ENCODE peak calls at places on chromosomes 7 and 10, in ten cellular contexts. P is left lung; H is SJCRH30; T is naive thymus-derived CD4-positive, alpha-beta T cell; B is Caco-2; E is mesendoderm; G is CD8-positive, alpha-beta T cell; M is lower lobe of right lung; K is CD4-positive, alpha-beta memory T cell; A is testis. R is an unnamed sample. For H3K4me1 and H3K27me3, the result is how much of the 10 kb centered on the place peaks cover.

GRCh38 chr10:60869916-60870728 is 73.9 kb downstream of the RHOBTB1 start:
- DNase-seq in P (no peak), H (peak), T (no peak), B (no peak), E (peak), G (no peak), M (no peak), K (no peak), A (no peak), R (no peak)

GRCh38 chr7:116209561-116210070 is 723 bp upstream of the TES start:
- DNase-seq in P (no peak), H (no peak), T (peak), B (no peak), E (peak), G (no peak), M (no peak), K (no peak), A (no peak), R (no peak)

GRCh38 chr10:17290226-17290625 is 62.2 kb downstream of the VIM start:
- DNase-seq in P (no peak), H (peak), T (no peak), B (no peak), E (peak), G (no peak), M (no peak), K (peak), A (no peak), R (no peak)

GRCh38 chr10:132493756-132494290 is 43.8 kb upstream of the INPP5A start:
- DNase-seq in P (peak), H (no peak), T (no peak), B (no peak), E (no peak), G (no peak), M (peak), K (no peak), A (no peak), R (no peak)

GRCh38 chr7:33067921-33068320 is 5.3 kb upstream of the NT5C3A start:
- DNase-seq in P (no peak), H (no peak), T (no peak), B (no peak), E (no peak), G (no peak), M (no peak), K (no peak), A (no peak), R (no peak)

GRCh38 chr10:69636626-69637550 is 6.8 kb downstream of the FAM241B start:
- DNase-seq in P (no peak), H (peak), T (peak), B (peak), E (peak), G (peak), M (no peak), K (peak), A (peak), R (no peak)

GRCh38 chr10:124827474-124827873 is 25.9 kb downstream of the ABRAXAS2 start:
- DNase-seq in P (no peak), H (peak), T (no peak), B (no peak), E (peak), G (no peak), M (no peak), K (peak), A (peak), R (no peak)

GRCh38 chr7:19899517-19899916 is 126.1 kb upstream of the TMEM196 start:
- DNase-seq in P (no peak), H (peak), T (no peak), B (no peak), E (no peak), G (no peak), M (no peak), K (no peak), A (no peak), R (no peak)

GRCh38 chr7:120064565-120064964 is 208.4 kb upstream of the KCND2 start:
- DNase-seq in P (no peak), H (no peak), T (no peak), B (no peak), E (no peak), G (no peak), M (no peak), K (no peak), A (no peak), R (no peak)

GRCh38 chr7:24024276-24024675 is 259.7 kb upstream of the NPY start:
- DNase-seq in P (no peak), H (peak), T (no peak), B (no peak), E (no peak), G (no peak), M (no peak), K (no peak), A (no peak), R (no peak)

GRCh38 chr10:19628767-19629443 is 187.3 kb upstream of the PLXDC2 start:
- DNase-seq in P (no peak), H (no peak), T (no peak), B (no peak), E (peak), G (no peak), M (no peak), K (no peak), A (no peak), R (no peak)

GRCh38 chr7:121624922-121625321 is 228.8 kb upstream of the FAM3C start:
- DNase-seq in P (no peak), H (no peak), T (no peak), B (no peak), E (no peak), G (no peak), M (no peak), K (no peak), A (no peak), R (no peak)

GRCh38 chr7:21867816-21868646 is 77.7 kb downstream of the CDCA7L start:
- DNase-seq in P (no peak), H (no peak), T (no peak), B (no peak), E (no peak), G (no peak), M (no peak), K (no peak), A (no peak), R (no peak)

GRCh38 chr10:59290448-59290847 is 71.9 kb downstream of the FAM13C start:
- DNase-seq in P (no peak), H (peak), T (no peak), B (no peak), E (no peak), G (no peak), M (no peak), K (no peak), A (no peak), R (no peak)

GRCh38 chr7:128962837-128963236 is 25.1 kb downstream of the IRF5 start:
- DNase-seq in P (no peak), H (no peak), T (no peak), B (no peak), E (no peak), G (no peak), M (no peak), K (no peak), A (no peak), R (no peak)

GRCh38 chr7:107090452-107090851 is 45.9 kb downstream of the PRKAR2B start:
- DNase-seq in P (no peak), H (no peak), T (no peak), B (no peak), E (peak), G (no peak), M (no peak), K (no peak), A (no peak), R (no peak)

GRCh38 chr7:158707610-158708009 is 3.0 kb upstream of the NCAPG2 start:
- DNase-seq in P (no peak), H (peak), T (no peak), B (no peak), E (peak), G (no peak), M (no peak), K (no peak), A (peak), R (no peak)

GRCh38 chr10:95444792-95445191 is 116.4 kb downstream of the SORBS1 start:
- DNase-seq in P (no peak), H (no peak), T (no peak), B (no peak), E (no peak), G (no peak), M (no peak), K (no peak), A (no peak), R (no peak)

GRCh38 chr7:135231686-135232085 is 2.0 kb upstream of the STRA8 start:
- DNase-seq in P (no peak), H (no peak), T (no peak), B (no peak), E (no peak), G (no peak), M (no peak), K (no peak), A (no peak), R (no peak)

GRCh38 chr7:86991844-86992243 is 67.6 kb downstream of the ELAPOR2 start:
- DNase-seq in P (no peak), H (no peak), T (no peak), B (no peak), E (no peak), G (no peak), M (no peak), K (no peak), A (no peak), R (no peak)

GRCh38 chr7:23002698-23003097 is 11.2 kb downstream of the HYCC1 start:
- DNase-seq in P (no peak), H (no peak), T (no peak), B (no peak), E (no peak), G (no peak), M (no peak), K (no peak), A (no peak), R (no peak)

GRCh38 chr7:23003505-23004246 is 10.3 kb downstream of the HYCC1 start:
- DNase-seq in P (no peak), H (no peak), T (no peak), B (no peak), E (no peak), G (no peak), M (no peak), K (no peak), A (no peak), R (no peak)

GRCh38 chr7:23000597-23001360 is 13.2 kb downstream of the HYCC1 start:
- DNase-seq in P (no peak), H (no peak), T (no peak), B (no peak), E (peak), G (no peak), M (no peak), K (no peak), A (no peak), R (no peak)

GRCh38 chr7:23001610-23002009 is 12.3 kb downstream of the HYCC1 start:
- DNase-seq in P (no peak), H (no peak), T (no peak), B (no peak), E (no peak), G (no peak), M (no peak), K (no peak), A (no peak), R (no peak)

DNA sequence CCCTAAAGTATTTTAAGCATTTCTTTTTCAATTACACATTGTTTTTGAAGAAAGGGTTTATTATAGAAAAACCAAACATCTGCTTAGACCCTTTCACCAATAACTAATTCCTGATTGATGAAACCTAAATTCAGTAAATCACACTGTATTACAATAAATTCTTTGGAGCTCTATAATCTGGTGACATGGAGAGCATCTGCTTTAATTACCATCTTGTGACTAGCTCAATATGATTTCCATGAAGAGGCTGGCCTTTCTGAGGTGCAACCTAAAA is 9.7 kb downstream of the HYCC1 start:
- DNase-seq in P (no peak), H (no peak), T (no peak), B (no peak), E (no peak), G (no peak), M (no peak), K (no peak), A (no peak), R (no peak)
- H3K4me1 ChIP-seq in P (under half), H (under half), T (under half), B (under half), E (under half), G (under half), M (under half), K (under half), A (under half), R (under half)

DNA sequence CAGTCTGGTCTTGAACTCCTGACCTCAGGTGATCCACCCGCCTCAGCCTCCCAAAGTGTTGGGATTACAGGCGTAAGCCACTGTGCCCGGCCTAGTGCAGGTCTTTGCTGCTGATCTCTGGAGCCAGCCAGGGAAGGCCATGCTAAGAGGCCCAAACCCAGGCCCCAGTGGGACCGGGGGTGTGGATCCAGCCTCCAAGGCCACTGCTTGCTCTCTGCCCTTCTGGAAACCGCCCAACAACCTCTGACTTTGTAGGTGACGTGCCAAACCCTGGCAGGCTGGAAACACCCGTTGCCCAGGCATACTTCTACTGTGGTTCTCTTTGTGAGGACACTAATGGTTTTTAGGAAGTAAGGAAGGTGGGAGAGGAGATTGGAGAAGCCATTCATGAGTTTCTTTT is 83.5 kb upstream of the GNA12 start:
- DNase-seq in P (peak), H (no peak), T (no peak), B (peak), E (no peak), G (no peak), M (peak), K (no peak), A (no peak), R (no peak)
- H3K27me3 ChIP-seq in P (under half), H (under half), T (under half), B (under half), E (under half), G (under half), M (under half), K (under half), A (under half), R (half or more)

GRCh38 chr7:43646603-43647313 is 63.9 kb downstream of the STK17A start:
- DNase-seq in P (no peak), H (no peak), T (no peak), B (no peak), E (peak), G (no peak), M (no peak), K (no peak), A (no peak), R (no peak)

GRCh38 chr7:43649755-43650274 is 66.9 kb downstream of the STK17A start:
- DNase-seq in P (no peak), H (no peak), T (peak), B (no peak), E (peak), G (peak), M (no peak), K (peak), A (no peak), R (no peak)

GRCh38 chr7:43647314-43647691 is 64.4 kb downstream of the STK17A start:
- DNase-seq in P (no peak), H (no peak), T (no peak), B (no peak), E (peak), G (no peak), M (no peak), K (no peak), A (no peak), R (no peak)

GRCh38 chr7:43648725-43649406 is 66.0 kb downstream of the STK17A start:
- DNase-seq in P (no peak), H (no peak), T (peak), B (no peak), E (no peak), G (peak), M (no peak), K (peak), A (no peak), R (no peak)

DNA sequence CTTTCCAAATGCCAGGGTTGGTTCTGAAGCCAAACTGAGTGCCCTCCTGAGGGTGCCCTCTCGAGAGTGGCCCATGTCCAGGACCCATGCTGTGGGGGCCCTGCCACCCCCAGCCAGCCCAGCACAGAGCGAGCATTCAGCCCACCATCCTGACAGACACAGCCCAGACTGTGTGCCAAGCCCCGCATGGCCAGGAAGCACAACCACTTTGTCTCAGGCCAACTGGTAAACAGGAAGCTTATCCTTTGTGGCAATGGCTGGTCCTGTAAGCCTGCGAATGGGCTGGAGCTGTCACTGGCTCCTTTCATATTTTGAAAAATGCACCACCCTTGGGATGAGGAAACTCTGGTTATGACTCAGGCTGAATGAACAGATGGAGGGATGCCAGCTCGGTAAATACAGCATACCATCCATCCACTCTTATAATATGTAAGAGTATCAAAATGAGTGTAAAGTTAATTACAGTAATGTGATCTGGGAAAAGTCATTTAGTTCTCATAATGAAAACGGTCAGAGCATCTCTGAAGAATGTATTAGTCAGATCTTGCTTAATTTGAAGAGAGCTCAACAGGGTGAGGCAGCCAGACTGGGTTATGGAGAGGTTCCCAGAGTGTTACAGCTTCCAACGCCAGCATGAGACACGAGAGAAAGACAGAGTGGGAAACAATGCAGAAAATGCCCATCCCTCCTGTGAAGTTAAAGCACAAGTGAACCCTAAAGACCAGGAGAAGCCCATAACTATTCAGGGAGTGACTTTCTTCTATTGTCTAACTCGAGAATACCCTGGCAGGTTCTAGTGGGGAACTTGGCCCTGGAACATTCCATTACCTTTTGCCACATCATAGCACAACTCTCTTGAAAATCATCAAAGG is 65.1 kb downstream of the STK17A start:
- DNase-seq in P (peak), H (peak), T (no peak), B (no peak), E (peak), G (peak), M (peak), K (no peak), A (no peak), R (no peak)
- H3K4me1 ChIP-seq in P (half or more), H (under half), T (half or more), B (under half), E (under half), G (half or more), M (half or more), K (half or more), A (under half), R (half or more)

GRCh38 chr7:103991406-103991805 is 1.9 kb upstream of the RELN start:
- DNase-seq in P (no peak), H (no peak), T (no peak), B (no peak), E (no peak), G (no peak), M (no peak), K (no peak), A (no peak), R (no peak)
- H3K27me3 ChIP-seq in P (half or more), H (under half), T (under half), B (under half), E (under half), G (under half), M (under half), K (under half), A (under half), R (under half)

DNA sequence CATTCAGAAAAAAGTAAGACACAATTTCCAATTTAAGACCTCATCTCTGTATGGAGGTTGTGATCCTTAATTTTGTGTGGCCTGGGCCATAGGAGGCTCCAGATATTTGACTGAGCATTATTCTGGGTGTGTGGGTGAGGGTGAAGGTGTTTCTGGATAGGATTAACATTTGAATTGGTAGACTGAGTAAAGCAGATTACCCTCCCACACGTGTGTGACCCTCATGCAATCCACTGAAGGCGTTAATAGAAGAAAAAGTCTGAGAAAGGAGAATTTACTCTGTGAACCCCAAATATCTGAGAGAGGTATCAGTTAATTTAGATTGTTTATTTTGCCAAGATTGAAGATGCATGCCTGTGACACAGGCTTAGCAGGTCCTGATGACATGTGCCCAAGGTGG is 328.0 kb upstream of the POT1 start:
- DNase-seq in P (no peak), H (no peak), T (no peak), B (no peak), E (peak), G (no peak), M (no peak), K (no peak), A (no peak), R (no peak)
- H3K4me1 ChIP-seq in P (under half), H (under half), T (under half), B (under half), E (under half), G (under half), M (under half), K (under half), A (under half), R (under half)

GRCh38 chr10:97099868-97100267 is 85.9 kb downstream of the SLIT1 start:
- DNase-seq in P (no peak), H (no peak), T (no peak), B (no peak), E (no peak), G (no peak), M (no peak), K (no peak), A (no peak), R (no peak)

GRCh38 chr10:97100657-97101056 is 85.1 kb downstream of the SLIT1 start:
- DNase-seq in P (no peak), H (no peak), T (no peak), B (no peak), E (no peak), G (no peak), M (no peak), K (no peak), A (no peak), R (no peak)

GRCh38 chr10:97103682-97104081 is 82.1 kb downstream of the SLIT1 start:
- DNase-seq in P (no peak), H (no peak), T (no peak), B (no peak), E (no peak), G (no peak), M (no peak), K (no peak), A (no peak), R (no peak)

GRCh38 chr10:97101166-97101940 is 84.4 kb downstream of the SLIT1 start:
- DNase-seq in P (no peak), H (no peak), T (no peak), B (no peak), E (peak), G (no peak), M (no peak), K (no peak), A (no peak), R (no peak)

DNA sequence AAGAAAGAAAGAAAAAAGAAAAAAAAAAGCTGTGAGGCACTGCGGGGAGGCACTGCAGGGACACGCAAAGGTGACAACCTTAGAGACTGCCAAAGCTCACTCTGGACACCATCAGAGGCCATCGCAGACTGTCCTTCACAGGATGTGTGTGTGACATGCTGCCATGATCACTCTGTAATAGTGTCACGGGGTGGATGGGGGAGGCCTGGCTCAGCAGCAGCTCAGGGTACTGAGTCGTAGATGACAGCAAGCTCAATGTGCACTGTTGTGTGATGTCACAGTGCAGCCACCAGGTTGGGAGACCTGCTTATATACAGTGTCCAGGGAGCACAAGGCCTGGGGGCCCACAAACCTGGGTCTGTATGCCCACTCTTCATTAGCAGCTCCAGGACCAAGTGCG is 83.3 kb downstream of the SLIT1 start:
- DNase-seq in P (no peak), H (no peak), T (no peak), B (no peak), E (no peak), G (no peak), M (no peak), K (no peak), A (no peak), R (no peak)
- H3K27me3 ChIP-seq in P (under half), H (under half), T (under half), B (under half), E (under half), G (under half), M (under half), K (under half), A (under half), R (under half)

GRCh38 chr7:101954494-101954893 is 137.1 kb downstream of the CUX1 start:
- DNase-seq in P (no peak), H (no peak), T (no peak), B (no peak), E (no peak), G (no peak), M (no peak), K (no peak), A (no peak), R (no peak)
- H3K4me1 ChIP-seq in P (half or more), H (under half), T (under half), B (under half), E (under half), G (under half), M (under half), K (under half), A (under half), R (half or more)